ENCODE peak calls at places on chromosomes 12 and 14, in six cellular contexts. G is mesendoderm, A is mesenchymal stem cell, O is neuronal stem cell, X is IMR-90, Y is H1. W is an unnamed sample.

GRCh38 chr12:125089083-125089482 is 23.8 kb downstream of the AACS start:
- DNase-seq in G (peak; percentile 33), A (no peak), O (no peak), X (no peak), Y (no peak), W (no peak)

GRCh38 chr12:11797317-11797913 is 147.9 kb downstream of the ETV6 start:
- DNase-seq in G (peak; percentile 53), A (peak; percentile 40), O (no peak), X (peak; percentile 97), Y (no peak), W (peak; percentile 85)

GRCh38 chr12:53424626-53425514 is 1.2 kb downstream of the AMHR2 start:
- DNase-seq in G (peak; percentile 80), A (no peak), O (no peak), X (no peak), Y (no peak), W (no peak)

GRCh38 chr12:111768159-111768895 is 1.6 kb downstream of the ALDH2 start:
- DNase-seq in G (no peak), A (no peak), O (no peak), X (no peak), Y (no peak), W (no peak)

GRCh38 chr12:76026643-76027063 is 4.9 kb downstream of the PHLDA1 start:
- DNase-seq in G (no peak), A (peak; percentile 86), O (no peak), X (peak; percentile 67), Y (no peak), W (no peak)

GRCh38 chr12:101474248-101474647 is 888 bp upstream of the SPIC start:
- DNase-seq in G (no peak), A (no peak), O (no peak), X (no peak), Y (no peak), W (no peak)

GRCh38 chr12:143964-144649 is 69.8 kb downstream of the SLC6A12 start:
- DNase-seq in G (no peak), A (no peak), O (no peak), X (no peak), Y (no peak), W (no peak)

GRCh38 chr12:65929641-65930040 is 105.4 kb downstream of the HMGA2 start:
- DNase-seq in G (no peak), A (no peak), O (no peak), X (no peak), Y (no peak), W (peak; percentile 74)

GRCh38 chr14:60777856-60778578 is 43.5 kb downstream of the MNAT1 start:
- DNase-seq in G (no peak), A (peak; percentile 15), O (no peak), X (peak; percentile 94), Y (no peak), W (no peak)

GRCh38 chr14:54567224-54567633 is 301 bp downstream of the SAMD4A start:
- DNase-seq in G (peak; percentile 74), A (peak; percentile 66), O (peak; percentile 33), X (no peak), Y (peak; percentile 74), W (no peak)

GRCh38 chr12:71135812-71136176 is 22.0 kb downstream of the TSPAN8 start:
- DNase-seq in G (no peak), A (no peak), O (no peak), X (no peak), Y (no peak), W (no peak)

GRCh38 chr12:92248977-92249376 is 103.3 kb upstream of the BTG1 start:
- DNase-seq in G (no peak), A (no peak), O (no peak), X (no peak), Y (no peak), W (no peak)

GRCh38 chr12:91870872-91871707 is 274.6 kb downstream of the BTG1 start:
- DNase-seq in G (no peak), A (no peak), O (no peak), X (no peak), Y (no peak), W (no peak)

GRCh38 chr12:102760322-102760721 is 156.7 kb downstream of the PAH start:
- DNase-seq in G (no peak), A (no peak), O (no peak), X (no peak), Y (no peak), W (no peak)

GRCh38 chr14:94423465-94424056 is 29.0 kb downstream of the SERPINA11 start:
- DNase-seq in G (peak; percentile 91), A (peak; percentile 7), O (peak; percentile 72), X (peak; percentile 59), Y (peak; percentile 88), W (peak; percentile 73)

GRCh38 chr12:98653866-98654493 is 8.9 kb downstream of the APAF1 start:
- DNase-seq in G (peak; percentile 59), A (peak; percentile 73), O (peak; percentile 11), X (peak; percentile 70), Y (no peak), W (no peak)

GRCh38 chr12:23204933-23205778 is 580.2 kb downstream of the ETNK1 start:
- DNase-seq in G (peak; percentile 69), A (peak; percentile 67), O (peak; percentile 50), X (peak; percentile 67), Y (no peak), W (no peak)

GRCh38 chr14:21711360-21711961 is 37.8 kb upstream of the OR4E1 start:
- DNase-seq in G (peak; percentile 46), A (peak; percentile 65), O (peak; percentile 30), X (peak; percentile 53), Y (no peak), W (peak; percentile 21)

DNA sequence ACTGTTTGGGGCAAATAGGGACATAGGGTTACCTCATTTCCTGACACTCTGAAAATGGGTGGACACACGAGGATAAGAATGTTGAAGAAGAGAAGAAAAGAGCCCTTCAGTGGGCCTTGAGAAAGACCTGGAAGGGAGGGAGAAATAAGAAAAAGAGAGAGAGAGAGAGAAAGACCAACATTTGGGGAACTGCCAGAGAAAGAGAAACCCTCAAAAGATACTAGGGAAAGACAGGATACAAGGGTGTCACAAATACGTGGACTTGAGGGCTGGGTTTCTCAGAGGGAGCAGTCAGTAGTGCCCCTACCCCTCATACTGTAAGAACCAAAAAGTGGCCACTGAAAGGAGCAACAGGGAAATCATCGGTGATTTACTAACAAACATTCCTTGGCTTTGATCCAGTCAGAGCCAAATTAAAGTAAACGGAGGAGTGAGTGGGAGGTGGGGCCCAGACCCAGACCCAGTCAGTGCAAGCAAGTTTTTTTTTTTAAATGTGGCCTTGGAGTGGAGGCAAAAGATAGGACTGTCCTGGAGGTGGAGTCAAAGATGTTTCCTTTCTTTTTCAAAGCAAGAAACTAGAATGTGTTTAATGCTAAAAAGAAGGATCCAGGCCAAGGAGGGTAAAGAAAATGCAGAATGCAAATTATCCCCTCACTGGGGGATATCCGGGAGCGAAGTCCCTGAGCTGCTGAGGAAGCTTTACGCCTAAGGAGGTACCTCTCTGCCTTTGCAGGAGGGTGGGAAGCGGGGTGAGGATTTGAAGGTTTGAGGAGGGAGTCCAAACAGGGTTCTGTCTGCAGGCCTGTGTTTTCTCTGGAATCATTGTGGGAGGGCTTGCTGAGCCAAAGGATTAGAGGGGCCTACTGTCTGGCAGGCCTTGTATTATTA is 143.4 kb upstream of the AMIGO2 start:
- DNase-seq in G (peak; percentile 91), A (peak; percentile 34), O (no peak), X (no peak), Y (peak; percentile 61), W (no peak)
- H3K4me3 ChIP-seq in G (no peak overlapping the region), A (no peak overlapping the region), O (no peak overlapping the region), X (no peak overlapping the region), Y (peak overlapping the region; percentile 13), W (no peak overlapping the region)

DNA sequence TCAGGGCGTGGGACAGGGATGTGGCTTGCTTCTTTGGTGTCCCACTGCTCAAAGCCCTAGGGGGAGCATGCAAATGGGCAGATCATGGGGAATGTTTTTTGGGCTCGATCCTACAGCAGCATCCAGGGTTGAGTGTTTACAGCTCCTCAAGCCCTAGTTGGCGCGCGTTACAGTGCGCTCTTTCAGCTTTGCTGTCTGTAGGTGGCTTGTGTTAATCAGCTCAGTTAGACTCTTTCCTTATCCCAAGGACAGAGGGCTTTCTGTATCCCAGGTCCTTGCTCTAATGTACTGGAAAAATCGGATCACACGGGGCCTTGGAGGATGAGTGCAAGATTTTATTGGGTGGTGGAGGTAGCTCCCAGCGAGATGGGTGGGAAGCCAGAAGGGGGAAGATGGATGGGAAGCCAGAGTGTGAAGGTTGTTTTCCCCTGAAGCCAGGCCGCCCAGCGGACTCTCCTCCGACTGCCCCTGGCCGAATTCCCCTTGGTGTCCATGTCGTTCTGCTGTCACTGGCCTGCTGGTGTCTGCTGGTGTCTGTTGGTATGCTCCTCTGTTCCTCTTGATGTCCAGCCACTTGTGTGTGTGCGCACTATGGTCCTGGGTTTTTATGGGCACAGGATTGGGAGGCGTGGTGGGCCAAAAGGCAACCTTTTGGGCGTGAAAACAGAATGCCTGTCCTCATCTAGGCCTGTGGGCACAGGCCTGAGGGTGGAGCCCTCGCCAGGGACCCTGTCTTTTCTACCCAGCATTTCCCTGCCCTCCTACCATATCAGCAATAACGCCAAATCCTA is 10.7 kb upstream of the TXNRD1 start:
- DNase-seq in G (no peak), A (no peak), O (no peak), X (no peak), Y (no peak), W (no peak)
- H3K27ac ChIP-seq in G (no peak overlapping the region), A (no peak overlapping the region), O (no peak overlapping the region), X (no peak overlapping the region), Y (no peak overlapping the region), W (no peak overlapping the region)

GRCh38 chr14:75277000-75277795 is 1.4 kb upstream of the FOS start:
- DNase-seq in G (peak; percentile 95), A (peak; percentile 98), O (peak; percentile 81), X (peak; percentile 89), Y (peak; percentile 83), W (peak; percentile 90)

GRCh38 chr14:75278422-75279152 is at the start of gene FOS:
- DNase-seq in G (peak; percentile 98), A (peak; percentile 98), O (peak; percentile 95), X (peak; percentile 96), Y (peak; percentile 91), W (peak; percentile 96)

GRCh38 chr14:75279153-75279738 is 618 bp downstream of the FOS start:
- DNase-seq in G (peak; percentile 70), A (peak; percentile 61), O (no peak), X (peak; percentile 83), Y (no peak), W (no peak)

GRCh38 chr14:75279739-75280447 is 1.3 kb downstream of the FOS start:
- DNase-seq in G (peak; percentile 89), A (peak; percentile 51), O (no peak), X (peak; percentile 27), Y (peak; percentile 75), W (peak; percentile 51)

GRCh38 chr14:75277796-75278421 is 719 bp upstream of the FOS start:
- DNase-seq in G (no peak), A (no peak), O (peak; percentile 59), X (peak; percentile 59), Y (no peak), W (no peak)
- H3K18ac ChIP-seq in G (peak overlapping the region; percentile 62), A (peak overlapping the region; percentile 99), O (peak overlapping the region; percentile 97), X (peak overlapping the region; percentile 61), Y (peak overlapping the region; percentile 38), W (peak overlapping the region; percentile 99)

GRCh38 chr14:23162800-23163199 is 20.7 kb downstream of the SLC7A8 start:
- DNase-seq in G (no peak), A (no peak), O (no peak), X (no peak), Y (no peak), W (no peak)

GRCh38 chr14:23164250-23164649 is 19.2 kb downstream of the SLC7A8 start:
- DNase-seq in G (no peak), A (no peak), O (no peak), X (no peak), Y (no peak), W (peak; percentile 79)

GRCh38 chr14:23167006-23167847 is 16.2 kb downstream of the SLC7A8 start:
- DNase-seq in G (no peak), A (no peak), O (no peak), X (no peak), Y (no peak), W (no peak)

GRCh38 chr14:23163830-23164229 is 19.6 kb downstream of the SLC7A8 start:
- DNase-seq in G (no peak), A (no peak), O (no peak), X (no peak), Y (no peak), W (no peak)

GRCh38 chr14:23164949-23165348 is 18.5 kb downstream of the SLC7A8 start:
- DNase-seq in G (no peak), A (no peak), O (no peak), X (no peak), Y (no peak), W (no peak)
- H3K4me3 ChIP-seq in G (no peak overlapping the region), A (no peak overlapping the region), O (no peak overlapping the region), X (no peak overlapping the region), Y (no peak overlapping the region), W (no peak overlapping the region)

W was measured in trophoblast cell.